ENCODE peak calls at places on chromosomes 2 and 18, in six cellular contexts. P is SK-N-SH, K is T1000, V is iris pigment epithelial cell, F is amniotic epithelial cell, E is GDM1. B is an unnamed sample.

GRCh38 chr2:98898423-98898841 is 37.6 kb downstream of the CRACDL start:
- DNase-seq in K (no peak), F (no peak), E (no peak), V (no peak), P (no peak), B (no peak)

GRCh38 chr2:240455719-240456606 is 20.5 kb downstream of the GPC1 start:
- DNase-seq in V (no peak), K (no peak), E (no peak), P (no peak), F (no peak), B (no peak)

GRCh38 chr2:59889305-59889704 is 664.1 kb downstream of the BCL11A start:
- DNase-seq in E (no peak), K (no peak), P (no peak), F (no peak), V (no peak), B (no peak)

GRCh38 chr2:65416945-65417344 is 15.5 kb downstream of the SPRED2 start:
- DNase-seq in K (no peak), E (no peak), F (no peak), V (no peak), P (no peak), B (peak)

GRCh38 chr2:235005603-235006259 is 53.9 kb downstream of the SH3BP4 start:
- DNase-seq in K (no peak), F (peak), P (peak), V (no peak), E (no peak), B (peak)

GRCh38 chr2:5549061-5549601 is 143.1 kb upstream of the SOX11 start:
- DNase-seq in F (no peak), V (peak), K (no peak), E (no peak), P (no peak), B (no peak)

GRCh38 chr2:39623916-39624315 is 41.8 kb upstream of the TMEM178A start:
- DNase-seq in K (no peak), V (no peak), E (no peak), P (no peak), F (no peak), B (no peak)

GRCh38 chr2:235390108-235390815 is 103.6 kb upstream of the AGAP1 start:
- DNase-seq in K (no peak), P (no peak), E (peak), F (no peak), V (peak), B (peak)

GRCh38 chr2:109448946-109449788 is 164.6 kb downstream of the SEPTIN10 start:
- DNase-seq in F (no peak), K (no peak), P (peak), E (no peak), V (no peak), B (peak)

GRCh38 chr2:43462866-43463641 is 132.8 kb downstream of the THADA start:
- DNase-seq in E (no peak), K (no peak), P (no peak), F (no peak), V (peak), B (peak)

GRCh38 chr18:77062518-77063003 is 70.0 kb downstream of the MBP start:
- DNase-seq in V (peak), K (no peak), P (no peak), E (no peak), F (peak), B (peak)

GRCh38 chr2:109721117-109721504 is 73.0 kb upstream of the RGPD5 start:
- DNase-seq in P (no peak), F (no peak), E (no peak), K (no peak), V (no peak), B (no peak)

GRCh38 chr2:195330513-195330956 is 326.5 kb upstream of the SLC39A10 start:
- DNase-seq in F (no peak), V (no peak), E (no peak), P (no peak), K (no peak), B (peak)

GRCh38 chr2:147051248-147051647 is 793.6 kb upstream of the ACVR2A start:
- DNase-seq in P (no peak), F (peak), K (no peak), V (peak), E (no peak), B (no peak)

GRCh38 chr2:214139630-214140284 is 271.1 kb upstream of the VWC2L start:
- DNase-seq in F (no peak), E (no peak), P (no peak), V (no peak), K (no peak), B (no peak)

B was measured in small intestine.